ENCODE peak calls at places on chromosomes 11 and 22, in four cellular contexts. E is mesendoderm, Y is H9, S is trophoblast cell. A is an unnamed sample. For H3K79me2, the result is how much of the 10 kb centered on the place peaks cover.

GRCh38 chr11:73468590-73469161 is 92.5 kb downstream of the RELT start:
- DNase-seq in E (no peak), Y (no peak), S (no peak), A (no peak)

GRCh38 chr11:5046754-5047330 is 516 bp downstream of the OR52J3 start:
- DNase-seq in E (no peak), Y (no peak), S (peak), A (no peak)

GRCh38 chr11:45974806-45975205 is 52.4 kb downstream of the LARGE2 start:
- DNase-seq in E (no peak), Y (no peak), S (no peak), A (no peak)

GRCh38 chr22:21449531-21450319 is 17.5 kb upstream of the TMEM191C start:
- DNase-seq in E (no peak), Y (peak), S (no peak), A (no peak)

GRCh38 chr11:16612801-16613400 is 125.5 kb upstream of the C11orf58 start:
- DNase-seq in E (peak), Y (peak), S (no peak), A (no peak)

GRCh38 chr11:26087095-26087935 is 244.6 kb upstream of the ANO3 start:
- DNase-seq in E (no peak), Y (no peak), S (no peak), A (no peak)

GRCh38 chr11:59615637-59616395 is at the start of gene OSBP:
- DNase-seq in E (peak), Y (peak), S (peak), A (peak)

GRCh38 chr11:95512682-95513081 is 276.9 kb downstream of the FAM76B start:
- DNase-seq in E (no peak), Y (no peak), S (no peak), A (no peak)

GRCh38 chr11:80155412-80156017 is 714.7 kb upstream of the TENM4 start:
- DNase-seq in E (peak), Y (no peak), S (no peak), A (no peak)

GRCh38 chr11:46001427-46002049 is 79.1 kb downstream of the LARGE2 start:
- DNase-seq in E (peak), Y (peak), S (no peak), A (no peak)

GRCh38 chr11:18775492-18776292 is 15.9 kb downstream of the PTPN5 start:
- DNase-seq in E (peak), Y (peak), S (peak), A (peak)

GRCh38 chr11:65554057-65554818 is 3.9 kb downstream of the LTBP3 start:
- DNase-seq in E (no peak), Y (no peak), S (no peak), A (no peak)

GRCh38 chr11:30346068-30346688 is 23.3 kb downstream of the ARL14EP start:
- DNase-seq in E (peak), Y (no peak), S (no peak), A (no peak)

GRCh38 chr11:6618117-6619020 is 853 bp downstream of the TPP1 start:
- DNase-seq in E (peak), Y (no peak), S (peak), A (no peak)

GRCh38 chr22:27460596-27461347 is 340.8 kb downstream of the MN1 start:
- DNase-seq in E (peak), Y (no peak), S (peak), A (no peak)

GRCh38 chr11:114159802-114160588 is 100.5 kb downstream of the ZBTB16 start:
- DNase-seq in E (peak), Y (peak), S (peak), A (no peak)

GRCh38 chr22:24758164-24758799 is 16.2 kb downstream of the PIWIL3 start:
- DNase-seq in E (peak), Y (no peak), S (peak), A (no peak)

GRCh38 chr11:71356280-71356876 is 91.8 kb downstream of the DHCR7 start:
- DNase-seq in E (no peak), Y (no peak), S (no peak), A (no peak)

GRCh38 chr22:32804036-32804435 is 2.5 kb downstream of the TIMP3 start:
- DNase-seq in E (no peak), Y (no peak), S (no peak), A (no peak)

GRCh38 chr11:28153586-28153985 is 45.4 kb downstream of the METTL15 start:
- DNase-seq in E (no peak), Y (no peak), S (no peak), A (no peak)

GRCh38 chr11:17736921-17737817 is 2.6 kb downstream of the KCNC1 start:
- DNase-seq in E (no peak), Y (no peak), S (no peak), A (no peak)

GRCh38 chr11:113644605-113645004 is 61.5 kb downstream of the TMPRSS5 start:
- DNase-seq in E (peak), Y (no peak), S (no peak), A (no peak)

GRCh38 chr22:43094085-43094484 is 4.9 kb upstream of the TTLL1 start:
- DNase-seq in E (peak), Y (peak), S (peak), A (no peak)

GRCh38 chr11:44946268-44946667 is 4.4 kb downstream of the TP53I11 start:
- DNase-seq in E (no peak), Y (no peak), S (no peak), A (no peak)

GRCh38 chr11:6572215-6572614 is 31.2 kb downstream of the RRP8 start:
- DNase-seq in E (no peak), Y (no peak), S (no peak), A (no peak)

GRCh38 chr11:64593156-64594105 is 2.4 kb downstream of the SLC22A12 start:
- DNase-seq in E (no peak), Y (no peak), S (no peak), A (no peak)

GRCh38 chr11:19510468-19510867 is 202.2 kb upstream of the NAV2 start:
- DNase-seq in E (no peak), Y (no peak), S (no peak), A (no peak)

GRCh38 chr11:57474751-57475115 is 14.4 kb downstream of the RTN4RL2 start:
- DNase-seq in E (no peak), Y (no peak), S (no peak), A (no peak)

GRCh38 chr22:47392729-47393128 is 630.3 kb downstream of the TBC1D22A start:
- DNase-seq in E (no peak), Y (no peak), S (no peak), A (no peak)

GRCh38 chr22:23242473-23243001 is 62.2 kb downstream of the BCR start:
- DNase-seq in E (peak), Y (peak), S (no peak), A (peak)

GRCh38 chr22:40855104-40855959 is 1.1 kb downstream of the ST13 start:
- DNase-seq in E (no peak), Y (no peak), S (no peak), A (no peak)

GRCh38 chr22:50471962-50472361 is 2.9 kb downstream of the SBF1 start:
- DNase-seq in E (no peak), Y (no peak), S (peak), A (no peak)

GRCh38 chr22:50469377-50470305 is 5.2 kb downstream of the SBF1 start:
- DNase-seq in E (peak), Y (peak), S (no peak), A (peak)

GRCh38 chr22:50473088-50473487 is 1.7 kb downstream of the SBF1 start:
- DNase-seq in E (peak), Y (no peak), S (no peak), A (no peak)

GRCh38 chr22:50470491-50470890 is 4.3 kb downstream of the SBF1 start:
- DNase-seq in E (no peak), Y (no peak), S (no peak), A (no peak)

GRCh38 chr22:50471197-50471847 is 3.5 kb downstream of the SBF1 start:
- DNase-seq in E (no peak), Y (no peak), S (no peak), A (no peak)
- H4K8ac ChIP-seq in E (no peak), Y (no peak), S (no peak), A (no peak)

GRCh38 chr11:69431893-69432738 is 49.3 kb upstream of the LINC01488 start:
- DNase-seq in E (no peak), Y (no peak), S (no peak), A (no peak)

GRCh38 chr11:69427906-69428880 is 53.3 kb upstream of the LINC01488 start:
- DNase-seq in E (no peak), Y (no peak), S (no peak), A (no peak)

GRCh38 chr11:69431136-69431535 is 50.3 kb upstream of the LINC01488 start:
- DNase-seq in E (no peak), Y (no peak), S (no peak), A (no peak)

GRCh38 chr11:69429716-69430491 is 51.6 kb upstream of the LINC01488 start:
- DNase-seq in E (no peak), Y (no peak), S (no peak), A (no peak)

DNA sequence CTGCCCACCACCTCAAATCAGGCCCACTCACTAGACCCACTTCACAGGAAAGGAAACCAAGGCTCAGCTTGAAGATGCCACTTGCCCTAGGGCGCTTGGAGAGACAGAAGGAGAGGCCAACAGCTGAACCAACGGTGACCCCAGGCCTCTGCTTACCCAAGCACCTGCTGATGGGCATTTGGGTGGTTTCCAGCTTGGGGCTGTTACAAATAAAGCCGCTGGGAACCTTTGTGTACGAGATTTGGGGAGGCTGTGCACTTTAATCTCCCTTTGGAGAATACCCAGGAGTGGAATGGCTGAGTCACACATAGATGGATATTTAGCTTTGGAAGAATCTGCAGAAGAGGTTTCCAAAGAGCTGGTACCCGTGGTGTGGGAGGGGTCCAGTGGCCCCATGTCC is 50.9 kb upstream of the LINC01488 start:
- DNase-seq in E (no peak), Y (no peak), S (no peak), A (no peak)
- H3K79me2 ChIP-seq in E (under half), Y (under half), S (under half), A (under half)

GRCh38 chr11:129204439-129204838 is 12.3 kb upstream of the ARHGAP32 start:
- DNase-seq in E (no peak), Y (no peak), S (no peak), A (no peak)

GRCh38 chr11:129202646-129203045 is 10.5 kb upstream of the ARHGAP32 start:
- DNase-seq in E (no peak), Y (no peak), S (no peak), A (no peak)
- H4K8ac ChIP-seq in E (no peak), Y (no peak), S (no peak), A (no peak)

GRCh38 chr22:50238755-50239154 is 6.1 kb downstream of the TUBGCP6 start:
- DNase-seq in E (no peak), Y (no peak), S (no peak), A (no peak)

GRCh38 chr22:50245214-50246072 is 620 bp upstream of the TUBGCP6 start:
- DNase-seq in E (no peak), Y (no peak), S (no peak), A (no peak)

GRCh38 chr22:50244420-50245213 is at the start of gene TUBGCP6:
- DNase-seq in E (peak), Y (peak), S (peak), A (peak)

GRCh38 chr22:50243704-50244419 is 961 bp downstream of the TUBGCP6 start:
- DNase-seq in E (no peak), Y (no peak), S (no peak), A (no peak)

GRCh38 chr22:50242406-50242949 is 2.3 kb downstream of the TUBGCP6 start:
- DNase-seq in E (no peak), Y (no peak), S (no peak), A (no peak)
- H3K79me2 ChIP-seq in E (under half), Y (under half), S (under half), A (under half)

GRCh38 chr11:86931965-86932332 is 23.2 kb downstream of the FZD4 start:
- DNase-seq in E (peak), Y (no peak), S (no peak), A (no peak)
- H4K8ac ChIP-seq in E (no peak), Y (no peak), S (no peak), A (no peak)

DNA sequence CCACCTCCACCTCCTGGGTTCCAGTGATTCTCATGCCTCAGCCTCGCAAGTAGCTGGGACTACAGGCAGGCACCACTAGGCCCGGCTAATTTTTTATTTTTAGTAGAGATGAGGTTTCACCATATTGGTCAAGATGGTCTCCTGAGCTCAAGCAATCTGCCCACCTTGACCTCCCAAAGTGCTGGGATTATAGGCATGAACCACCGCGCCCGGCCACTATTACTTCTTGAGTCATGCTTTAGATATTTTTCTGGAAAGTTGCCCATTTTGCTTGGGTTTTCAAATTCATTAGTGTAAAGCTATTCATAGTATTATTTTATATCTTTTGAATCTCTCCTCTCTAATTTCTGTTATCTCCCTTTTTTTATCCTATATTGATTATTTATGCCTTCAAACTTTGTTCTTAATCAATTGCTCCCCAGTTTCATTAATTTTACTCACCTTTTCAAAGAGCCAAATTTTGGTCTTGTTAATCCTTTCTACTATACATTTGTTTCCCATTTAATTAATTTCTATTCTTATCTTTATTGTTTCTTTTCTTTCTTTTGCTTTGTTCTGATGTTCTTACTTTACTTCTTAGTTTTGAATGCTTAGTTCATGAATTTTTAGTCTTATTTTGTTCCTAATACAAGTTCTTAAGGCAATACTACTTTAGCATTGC is 10.3 kb upstream of the RAC2 start:
- DNase-seq in E (no peak), Y (no peak), S (no peak), A (no peak)
- H3K79me2 ChIP-seq in E (under half), Y (under half), S (under half), A (under half)

GRCh38 chr11:129637473-129637872 is 178.2 kb upstream of the TMEM45B start:
- DNase-seq in E (no peak), Y (no peak), S (no peak), A (no peak)
- H4K8ac ChIP-seq in E (no peak), Y (no peak), S (no peak), A (no peak)

DNA sequence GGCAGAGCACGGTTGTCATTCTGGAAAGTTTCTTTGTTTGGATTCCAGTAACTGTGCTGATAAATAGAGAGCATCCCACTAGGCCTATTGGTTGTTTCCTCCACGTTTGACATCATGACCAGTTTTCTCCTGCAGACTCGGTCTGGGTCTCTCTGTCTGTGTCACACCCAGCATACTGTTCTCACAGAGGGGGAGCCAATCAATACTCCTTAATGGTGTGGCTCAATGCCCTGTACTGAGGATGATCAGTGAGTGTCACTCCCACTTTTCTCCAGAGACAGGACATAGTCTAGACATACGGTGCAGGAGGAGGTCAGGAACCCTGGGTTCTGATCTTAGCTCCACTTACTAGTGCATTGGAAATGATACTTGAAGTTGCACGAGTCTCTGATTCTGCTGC is 88.2 kb upstream of the BLID start:
- DNase-seq in E (no peak), Y (no peak), S (no peak), A (no peak)
- H3K79me2 ChIP-seq in E (under half), Y (under half), S (under half), A (under half)

GRCh38 chr11:83784419-83784818 is 498.3 kb upstream of the CCDC90B start:
- DNase-seq in E (no peak), Y (no peak), S (no peak), A (no peak)
- H4K8ac ChIP-seq in E (no peak), Y (no peak), S (no peak), A (no peak)

DNA sequence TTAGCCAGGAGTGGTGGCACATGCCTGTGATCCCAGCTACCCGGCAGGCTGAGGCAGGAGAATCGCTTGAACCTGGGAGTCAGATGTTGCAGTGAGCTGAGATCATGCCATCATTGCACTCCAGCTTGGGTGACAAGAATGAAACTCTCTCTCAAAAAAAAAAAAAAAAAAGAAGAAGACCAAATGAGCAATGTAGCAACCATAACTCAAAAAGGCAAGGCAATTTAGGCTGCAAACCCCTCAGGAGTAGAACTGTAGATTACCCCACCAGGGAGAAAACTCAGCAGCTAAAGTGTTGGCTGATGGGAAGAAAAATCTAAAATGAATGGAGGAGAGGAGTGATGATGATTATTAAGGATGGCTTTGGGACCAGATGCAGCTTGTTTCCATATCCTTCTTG is 256.7 kb upstream of the UBASH3B start:
- DNase-seq in E (no peak), Y (no peak), S (no peak), A (no peak)
- H3K79me2 ChIP-seq in E (under half), Y (under half), S (under half), A (under half)